ENCODE peak calls at places on chromosomes 6 and 20, in nine cellular contexts. E, R, M, Y, X, W, F, O and C are unnamed samples.

GRCh38 chr6:106056738-106057390 is 29.3 kb upstream of the PRDM1 start:
- DNase-seq in E (no peak), R (no peak), M (no peak), Y (no peak), X (no peak), W (no peak), F (no peak), O (no peak), C (no peak)

GRCh38 chr20:63980317-63980805 is 571 bp upstream of the PRPF6 start:
- DNase-seq in E (no peak), R (no peak), M (no peak), Y (no peak), X (no peak), W (peak; percentile 58), F (no peak), O (no peak), C (no peak)

GRCh38 chr20:6044102-6044501 is 9.8 kb downstream of the LRRN4 start:
- DNase-seq in E (peak; percentile 48), R (no peak), M (no peak), Y (no peak), X (peak; percentile 22), W (no peak), F (no peak), O (no peak), C (no peak)

GRCh38 chr6:150194200-150194599 is 51.4 kb downstream of the PPP1R14C start:
- DNase-seq in E (no peak), R (no peak), M (no peak), Y (no peak), X (no peak), W (no peak), F (no peak), O (no peak), C (no peak)

GRCh38 chr6:120671519-120671918 is 662.8 kb downstream of the TBC1D32 start:
- DNase-seq in E (peak; percentile 47), R (peak; percentile 38), M (no peak), Y (no peak), X (no peak), W (no peak), F (no peak), O (peak; percentile 18), C (no peak)

GRCh38 chr6:25253371-25253770 is 25.8 kb upstream of the CARMIL1 start:
- DNase-seq in E (no peak), R (no peak), M (no peak), Y (no peak), X (no peak), W (no peak), F (no peak), O (no peak), C (no peak)

GRCh38 chr6:22349528-22349927 is 52.7 kb upstream of the PRL start:
- DNase-seq in E (no peak), R (no peak), M (no peak), Y (no peak), X (no peak), W (no peak), F (no peak), O (no peak), C (peak; percentile 41)

GRCh38 chr6:15340775-15341174 is 94.9 kb downstream of the JARID2 start:
- DNase-seq in E (no peak), R (no peak), M (no peak), Y (no peak), X (no peak), W (no peak), F (no peak), O (no peak), C (no peak)

GRCh38 chr20:13995086-13995665 is at the start of gene MACROD2:
- DNase-seq in E (peak; percentile 96), R (peak; percentile 98), M (peak; percentile 0), Y (peak; percentile 38), X (peak; percentile 82), W (peak; percentile 84), F (peak; percentile 83), O (peak; percentile 97), C (peak; percentile 58)

GRCh38 chr20:38340693-38341092 is 5.6 kb upstream of the LBP start:
- DNase-seq in E (no peak), R (no peak), M (no peak), Y (no peak), X (no peak), W (no peak), F (no peak), O (no peak), C (no peak)

GRCh38 chr6:95866732-95867131 is 149.0 kb upstream of the FUT9 start:
- DNase-seq in E (no peak), R (peak; percentile 8), M (no peak), Y (no peak), X (peak; percentile 9), W (peak; percentile 1), F (no peak), O (peak; percentile 28), C (no peak)

GRCh38 chr6:35181313-35181932 is 32.3 kb upstream of the SCUBE3 start:
- DNase-seq in E (no peak), R (no peak), M (no peak), Y (no peak), X (peak; percentile 92), W (peak; percentile 85), F (peak; percentile 86), O (no peak), C (peak; percentile 41)

GRCh38 chr6:33620158-33620583 is 951 bp upstream of the ITPR3 start:
- DNase-seq in E (no peak), R (no peak), M (peak; percentile 9), Y (no peak), X (no peak), W (no peak), F (no peak), O (peak; percentile 80), C (no peak)

GRCh38 chr6:21754891-21755290 is 161.3 kb downstream of the SOX4 start:
- DNase-seq in E (peak; percentile 56), R (no peak), M (no peak), Y (no peak), X (peak; percentile 95), W (peak; percentile 79), F (no peak), O (no peak), C (peak; percentile 85)

GRCh38 chr6:43089467-43089866 is 13.4 kb downstream of the PTK7 start:
- DNase-seq in E (peak; percentile 79), R (no peak), M (no peak), Y (no peak), X (peak; percentile 60), W (no peak), F (no peak), O (no peak), C (no peak)

GRCh38 chr20:15528386-15529111 is 1044.7 kb downstream of the KIF16B start:
- DNase-seq in E (no peak), R (no peak), M (no peak), Y (no peak), X (no peak), W (no peak), F (peak; percentile 3), O (peak; percentile 54), C (peak; percentile 10)

GRCh38 chr6:2203264-2203663 is 42.1 kb downstream of the GMDS start:
- DNase-seq in E (no peak), R (no peak), M (no peak), Y (no peak), X (no peak), W (no peak), F (no peak), O (no peak), C (no peak)

GRCh38 chr20:17570347-17571152 is 675 bp downstream of the DSTN start:
- DNase-seq in E (peak; percentile 67), R (peak; percentile 41), M (peak; percentile 13), Y (no peak), X (peak; percentile 42), W (peak; percentile 41), F (peak; percentile 17), O (peak; percentile 87), C (no peak)

GRCh38 chr20:20184711-20185110 is 132.4 kb downstream of the CFAP61 start:
- DNase-seq in E (no peak), R (no peak), M (no peak), Y (no peak), X (no peak), W (no peak), F (no peak), O (no peak), C (no peak)

GRCh38 chr6:18053071-18053475 is 65.6 kb upstream of the KIF13A start:
- DNase-seq in E (no peak), R (no peak), M (no peak), Y (no peak), X (no peak), W (peak; percentile 64), F (peak; percentile 33), O (no peak), C (no peak)

GRCh38 chr20:37656945-37657344 is 36.9 kb upstream of the CTNNBL1 start:
- DNase-seq in E (no peak), R (no peak), M (no peak), Y (no peak), X (no peak), W (no peak), F (no peak), O (no peak), C (no peak)

GRCh38 chr6:51684038-51684437 is 403.4 kb downstream of the PKHD1 start:
- DNase-seq in E (no peak), R (no peak), M (no peak), Y (no peak), X (no peak), W (no peak), F (no peak), O (no peak), C (no peak)

GRCh38 chr6:42017021-42017643 is 33.2 kb upstream of the TAF8 start:
- DNase-seq in E (peak; percentile 23), R (no peak), M (no peak), Y (no peak), X (peak; percentile 69), W (peak; percentile 89), F (peak; percentile 68), O (peak; percentile 54), C (peak; percentile 81)

GRCh38 chr6:162099685-162100084 is 627.9 kb downstream of the PRKN start:
- DNase-seq in E (no peak), R (no peak), M (no peak), Y (peak; percentile 92), X (peak; percentile 98), W (peak; percentile 98), F (peak; percentile 74), O (no peak), C (peak; percentile 98)

GRCh38 chr20:1401431-1401907 is 8.6 kb upstream of the FKBP1A start:
- DNase-seq in E (no peak), R (no peak), M (no peak), Y (peak; percentile 36), X (peak; percentile 79), W (no peak), F (no peak), O (no peak), C (no peak)

GRCh38 chr20:37920679-37921322 is 17.9 kb downstream of the VSTM2L start:
- DNase-seq in E (no peak), R (no peak), M (no peak), Y (no peak), X (no peak), W (no peak), F (no peak), O (no peak), C (no peak)

GRCh38 chr6:64732888-64733287 is 974.1 kb downstream of the EYS start:
- DNase-seq in E (no peak), R (no peak), M (no peak), Y (no peak), X (peak; percentile 19), W (no peak), F (no peak), O (no peak), C (no peak)

GRCh38 chr20:4550740-4551139 is 171.0 kb upstream of the PRND start:
- DNase-seq in E (no peak), R (no peak), M (no peak), Y (no peak), X (no peak), W (peak; percentile 44), F (no peak), O (no peak), C (peak; percentile 29)

GRCh38 chr20:5918856-5919633 is 31.3 kb downstream of the TRMT6 start:
- DNase-seq in E (peak; percentile 27), R (no peak), M (no peak), Y (peak; percentile 44), X (peak; percentile 83), W (peak; percentile 45), F (no peak), O (no peak), C (peak; percentile 69)

GRCh38 chr6:42423244-42423643 is 28.5 kb downstream of the TRERF1 start:
- DNase-seq in E (no peak), R (no peak), M (no peak), Y (no peak), X (no peak), W (no peak), F (no peak), O (no peak), C (no peak)

GRCh38 chr6:54282186-54282585 is 26.1 kb upstream of the TINAG start:
- DNase-seq in E (no peak), R (no peak), M (no peak), Y (no peak), X (peak; percentile 61), W (peak; percentile 95), F (peak; percentile 40), O (no peak), C (peak; percentile 86)